ENCODE peak calls at places on chromosome 19, in eight cellular contexts. One of them, this sample, is unnamed.
A peak's percentile ranks its signal among the peaks of the same experiment; 100 is the strongest.

GRCh38 chr19:56087647-56088346 is 33.3 kb downstream of the ZNF787 start:
- DNase-seq in brain microvascular endothelial cell: no peak
- DNase-seq in BJ: no peak
- DNase-seq in lower leg skin: no peak
- DNase-seq in tibial artery: no peak
- DNase-seq in mucosa of descending colon: no peak
- DNase-seq in right atrium auricular region: no peak
- DNase-seq in fibroblast of the aortic adventitia: no peak
- DNase-seq in this sample: no peak

GRCh38 chr19:48618278-48618915 is 581 bp downstream of the RPL18 start:
- DNase-seq in brain microvascular endothelial cell: no peak
- DNase-seq in BJ: no peak
- DNase-seq in lower leg skin: no peak
- DNase-seq in tibial artery: no peak
- DNase-seq in mucosa of descending colon: no peak
- DNase-seq in right atrium auricular region: no peak
- DNase-seq in fibroblast of the aortic adventitia: no peak
- DNase-seq in this sample: no peak

GRCh38 chr19:58218899-58219298 is 9.8 kb upstream of the ZNF544 start:
- DNase-seq in brain microvascular endothelial cell: no peak
- DNase-seq in BJ: no peak
- DNase-seq in lower leg skin: no peak
- DNase-seq in tibial artery: no peak
- DNase-seq in mucosa of descending colon: no peak
- DNase-seq in right atrium auricular region: no peak
- DNase-seq in fibroblast of the aortic adventitia: no peak
- DNase-seq in this sample: peak; percentile 50

GRCh38 chr19:18723871-18724377 is 40.4 kb downstream of the CRTC1 start:
- DNase-seq in brain microvascular endothelial cell: no peak
- DNase-seq in BJ: no peak
- DNase-seq in lower leg skin: no peak
- DNase-seq in tibial artery: no peak
- DNase-seq in mucosa of descending colon: no peak
- DNase-seq in right atrium auricular region: no peak
- DNase-seq in fibroblast of the aortic adventitia: no peak
- DNase-seq in this sample: no peak

GRCh38 chr19:24074720-24075119 is 12.3 kb upstream of the ZNF254 start:
- DNase-seq in brain microvascular endothelial cell: peak; percentile 17
- DNase-seq in BJ: no peak
- DNase-seq in lower leg skin: peak; percentile 25
- DNase-seq in tibial artery: no peak
- DNase-seq in mucosa of descending colon: no peak
- DNase-seq in right atrium auricular region: no peak
- DNase-seq in fibroblast of the aortic adventitia: peak; percentile 30
- DNase-seq in this sample: peak; percentile 85

GRCh38 chr19:1790054-1790762 is 21.9 kb downstream of the ATP8B3 start:
- DNase-seq in brain microvascular endothelial cell: no peak
- DNase-seq in BJ: no peak
- DNase-seq in lower leg skin: no peak
- DNase-seq in tibial artery: no peak
- DNase-seq in mucosa of descending colon: no peak
- DNase-seq in right atrium auricular region: no peak
- DNase-seq in fibroblast of the aortic adventitia: no peak
- DNase-seq in this sample: no peak

GRCh38 chr19:16095071-16095571 is 16.6 kb upstream of the RAB8A start:
- DNase-seq in brain microvascular endothelial cell: no peak
- DNase-seq in BJ: no peak
- DNase-seq in lower leg skin: no peak
- DNase-seq in tibial artery: no peak
- DNase-seq in mucosa of descending colon: no peak
- DNase-seq in right atrium auricular region: no peak
- DNase-seq in fibroblast of the aortic adventitia: no peak
- DNase-seq in this sample: peak; percentile 57

GRCh38 chr19:10977773-10978155 is 16.9 kb downstream of the SMARCA4 start:
- DNase-seq in brain microvascular endothelial cell: no peak
- DNase-seq in BJ: no peak
- DNase-seq in lower leg skin: no peak
- DNase-seq in tibial artery: no peak
- DNase-seq in mucosa of descending colon: no peak
- DNase-seq in right atrium auricular region: no peak
- DNase-seq in fibroblast of the aortic adventitia: no peak
- DNase-seq in this sample: no peak

GRCh38 chr19:18364826-18365528 is 21.0 kb upstream of the GDF15 start:
- DNase-seq in brain microvascular endothelial cell: peak; percentile 99
- DNase-seq in BJ: peak; percentile 99
- DNase-seq in lower leg skin: peak; percentile 92
- DNase-seq in tibial artery: peak; percentile 76
- DNase-seq in mucosa of descending colon: peak; percentile 95
- DNase-seq in right atrium auricular region: peak; percentile 78
- DNase-seq in fibroblast of the aortic adventitia: peak; percentile 100
- DNase-seq in this sample: peak; percentile 73

GRCh38 chr19:35336166-35336955 is 7.4 kb downstream of the CD22 start:
- DNase-seq in brain microvascular endothelial cell: no peak
- DNase-seq in BJ: no peak
- DNase-seq in lower leg skin: no peak
- DNase-seq in tibial artery: no peak
- DNase-seq in mucosa of descending colon: no peak
- DNase-seq in right atrium auricular region: no peak
- DNase-seq in fibroblast of the aortic adventitia: no peak
- DNase-seq in this sample: no peak

GRCh38 chr19:39401549-39402416 is 4.9 kb upstream of the ZFP36 start:
- DNase-seq in brain microvascular endothelial cell: peak; percentile 85
- DNase-seq in BJ: no peak
- DNase-seq in lower leg skin: peak; percentile 91
- DNase-seq in tibial artery: peak; percentile 64
- DNase-seq in mucosa of descending colon: peak; percentile 86
- DNase-seq in right atrium auricular region: peak; percentile 83
- DNase-seq in fibroblast of the aortic adventitia: peak; percentile 77
- DNase-seq in this sample: peak; percentile 72

GRCh38 chr19:39415111-39416046 is 2.9 kb downstream of the PLEKHG2 start:
- DNase-seq in brain microvascular endothelial cell: no peak
- DNase-seq in BJ: no peak
- DNase-seq in lower leg skin: no peak
- DNase-seq in tibial artery: no peak
- DNase-seq in mucosa of descending colon: no peak
- DNase-seq in right atrium auricular region: no peak
- DNase-seq in fibroblast of the aortic adventitia: no peak
- DNase-seq in this sample: no peak

GRCh38 chr19:1755467-1756155 is 2.3 kb downstream of the ONECUT3 start:
- DNase-seq in brain microvascular endothelial cell: no peak
- DNase-seq in BJ: no peak
- DNase-seq in lower leg skin: no peak
- DNase-seq in tibial artery: no peak
- DNase-seq in mucosa of descending colon: no peak
- DNase-seq in right atrium auricular region: no peak
- DNase-seq in fibroblast of the aortic adventitia: no peak
- DNase-seq in this sample: no peak

GRCh38 chr19:18346091-18346490 is 5.7 kb downstream of the PGPEP1 start:
- DNase-seq in brain microvascular endothelial cell: no peak
- DNase-seq in BJ: no peak
- DNase-seq in lower leg skin: no peak
- DNase-seq in tibial artery: no peak
- DNase-seq in mucosa of descending colon: peak; percentile 60
- DNase-seq in right atrium auricular region: no peak
- DNase-seq in fibroblast of the aortic adventitia: no peak
- DNase-seq in this sample: no peak

GRCh38 chr19:35776102-35776788 is 881 bp downstream of the ARHGAP33 start:
- DNase-seq in brain microvascular endothelial cell: no peak
- DNase-seq in BJ: no peak
- DNase-seq in lower leg skin: no peak
- DNase-seq in tibial artery: no peak
- DNase-seq in mucosa of descending colon: no peak
- DNase-seq in right atrium auricular region: no peak
- DNase-seq in fibroblast of the aortic adventitia: no peak
- DNase-seq in this sample: no peak

GRCh38 chr19:53537523-53538377 is at the start of gene ZNF331:
- DNase-seq in brain microvascular endothelial cell: peak; percentile 68
- DNase-seq in BJ: no peak
- DNase-seq in lower leg skin: peak; percentile 96
- DNase-seq in tibial artery: peak; percentile 78
- DNase-seq in mucosa of descending colon: peak; percentile 79
- DNase-seq in right atrium auricular region: peak; percentile 90
- DNase-seq in fibroblast of the aortic adventitia: peak; percentile 76
- DNase-seq in this sample: peak; percentile 81
- H3K4me3 ChIP-seq in brain microvascular endothelial cell: peak within 1 kb of the TSS; percentile 73
- H3K4me3 ChIP-seq in BJ: peak within 1 kb of the TSS; percentile 68
- H3K4me3 ChIP-seq in lower leg skin: peak within 1 kb of the TSS; percentile 70
- H3K4me3 ChIP-seq in tibial artery: peak within 1 kb of the TSS; percentile 77
- H3K4me3 ChIP-seq in mucosa of descending colon: peak within 1 kb of the TSS; percentile 42
- H3K4me3 ChIP-seq in right atrium auricular region: peak within 1 kb of the TSS; percentile 71
- H3K4me3 ChIP-seq in fibroblast of the aortic adventitia: peak within 1 kb of the TSS; percentile 80
- H3K4me3 ChIP-seq in this sample: peak within 1 kb of the TSS; percentile 77

GRCh38 chr19:21256722-21257121 is 72.5 kb downstream of the ZNF708 start:
- DNase-seq in brain microvascular endothelial cell: peak; percentile 4
- DNase-seq in BJ: no peak
- DNase-seq in lower leg skin: no peak
- DNase-seq in tibial artery: no peak
- DNase-seq in mucosa of descending colon: no peak
- DNase-seq in right atrium auricular region: no peak
- DNase-seq in fibroblast of the aortic adventitia: peak; percentile 4
- DNase-seq in this sample: peak; percentile 33
- TF ChIP-seq CTCF in brain microvascular endothelial cell: peak; percentile 25
- TF ChIP-seq CTCF in BJ: peak; percentile 29
- TF ChIP-seq CTCF in lower leg skin: no peak
- TF ChIP-seq CTCF in tibial artery: no peak
- TF ChIP-seq CTCF in mucosa of descending colon: no peak
- TF ChIP-seq CTCF in right atrium auricular region: no peak
- TF ChIP-seq CTCF in fibroblast of the aortic adventitia: no peak
- TF ChIP-seq CTCF in this sample: peak; percentile 5

GRCh38 chr19:30444253-30444671 is 72.1 kb downstream of the ZNF536 start:
- DNase-seq in brain microvascular endothelial cell: no peak
- DNase-seq in BJ: no peak
- DNase-seq in lower leg skin: peak; percentile 82
- DNase-seq in tibial artery: no peak
- DNase-seq in mucosa of descending colon: no peak
- DNase-seq in right atrium auricular region: no peak
- DNase-seq in fibroblast of the aortic adventitia: no peak
- DNase-seq in this sample: no peak

GRCh38 chr19:30442715-30443114 is 70.5 kb downstream of the ZNF536 start:
- DNase-seq in brain microvascular endothelial cell: no peak
- DNase-seq in BJ: no peak
- DNase-seq in lower leg skin: no peak
- DNase-seq in tibial artery: no peak
- DNase-seq in mucosa of descending colon: no peak
- DNase-seq in right atrium auricular region: no peak
- DNase-seq in fibroblast of the aortic adventitia: no peak
- DNase-seq in this sample: no peak

GRCh38 chr19:30444686-30445232 is 72.6 kb downstream of the ZNF536 start:
- DNase-seq in brain microvascular endothelial cell: no peak
- DNase-seq in BJ: no peak
- DNase-seq in lower leg skin: peak; percentile 76
- DNase-seq in tibial artery: no peak
- DNase-seq in mucosa of descending colon: no peak
- DNase-seq in right atrium auricular region: no peak
- DNase-seq in fibroblast of the aortic adventitia: no peak
- DNase-seq in this sample: no peak

GRCh38 chr19:30445385-30445784 is 73.2 kb downstream of the ZNF536 start:
- DNase-seq in brain microvascular endothelial cell: no peak
- DNase-seq in BJ: no peak
- DNase-seq in lower leg skin: peak; percentile 69
- DNase-seq in tibial artery: no peak
- DNase-seq in mucosa of descending colon: no peak
- DNase-seq in right atrium auricular region: no peak
- DNase-seq in fibroblast of the aortic adventitia: no peak
- DNase-seq in this sample: no peak

GRCh38 chr19:30443531-30444252 is 71.5 kb downstream of the ZNF536 start:
- DNase-seq in brain microvascular endothelial cell: no peak
- DNase-seq in BJ: no peak
- DNase-seq in lower leg skin: no peak
- DNase-seq in tibial artery: no peak
- DNase-seq in mucosa of descending colon: no peak
- DNase-seq in right atrium auricular region: no peak
- DNase-seq in fibroblast of the aortic adventitia: no peak
- DNase-seq in this sample: no peak
- H3K4me3 ChIP-seq in brain microvascular endothelial cell: no peak overlapping the region
- H3K4me3 ChIP-seq in BJ: no peak overlapping the region
- H3K4me3 ChIP-seq in lower leg skin: no peak overlapping the region
- H3K4me3 ChIP-seq in tibial artery: no peak overlapping the region
- H3K4me3 ChIP-seq in mucosa of descending colon: no peak overlapping the region
- H3K4me3 ChIP-seq in right atrium auricular region: no peak overlapping the region
- H3K4me3 ChIP-seq in fibroblast of the aortic adventitia: no peak overlapping the region
- H3K4me3 ChIP-seq in this sample: no peak overlapping the region

GRCh38 chr19:50912727-50913716 is 1.8 kb upstream of the KLK4 start:
- DNase-seq in brain microvascular endothelial cell: no peak
- DNase-seq in BJ: no peak
- DNase-seq in lower leg skin: no peak
- DNase-seq in tibial artery: no peak
- DNase-seq in mucosa of descending colon: no peak
- DNase-seq in right atrium auricular region: no peak
- DNase-seq in fibroblast of the aortic adventitia: no peak
- DNase-seq in this sample: no peak

GRCh38 chr19:50910722-50911121 is 473 bp downstream of the KLK4 start:
- DNase-seq in brain microvascular endothelial cell: no peak
- DNase-seq in BJ: no peak
- DNase-seq in lower leg skin: no peak
- DNase-seq in tibial artery: no peak
- DNase-seq in mucosa of descending colon: no peak
- DNase-seq in right atrium auricular region: no peak
- DNase-seq in fibroblast of the aortic adventitia: no peak
- DNase-seq in this sample: no peak

GRCh38 chr19:50909240-50910070 is 1.7 kb downstream of the KLK4 start:
- DNase-seq in brain microvascular endothelial cell: peak; percentile 43
- DNase-seq in BJ: no peak
- DNase-seq in lower leg skin: no peak
- DNase-seq in tibial artery: no peak
- DNase-seq in mucosa of descending colon: peak; percentile 91
- DNase-seq in right atrium auricular region: no peak
- DNase-seq in fibroblast of the aortic adventitia: no peak
- DNase-seq in this sample: peak; percentile 33

GRCh38 chr19:50912102-50912599 is 956 bp upstream of the KLK4 start:
- DNase-seq in brain microvascular endothelial cell: no peak
- DNase-seq in BJ: no peak
- DNase-seq in lower leg skin: no peak
- DNase-seq in tibial artery: no peak
- DNase-seq in mucosa of descending colon: no peak
- DNase-seq in right atrium auricular region: no peak
- DNase-seq in fibroblast of the aortic adventitia: no peak
- DNase-seq in this sample: no peak

DNA sequence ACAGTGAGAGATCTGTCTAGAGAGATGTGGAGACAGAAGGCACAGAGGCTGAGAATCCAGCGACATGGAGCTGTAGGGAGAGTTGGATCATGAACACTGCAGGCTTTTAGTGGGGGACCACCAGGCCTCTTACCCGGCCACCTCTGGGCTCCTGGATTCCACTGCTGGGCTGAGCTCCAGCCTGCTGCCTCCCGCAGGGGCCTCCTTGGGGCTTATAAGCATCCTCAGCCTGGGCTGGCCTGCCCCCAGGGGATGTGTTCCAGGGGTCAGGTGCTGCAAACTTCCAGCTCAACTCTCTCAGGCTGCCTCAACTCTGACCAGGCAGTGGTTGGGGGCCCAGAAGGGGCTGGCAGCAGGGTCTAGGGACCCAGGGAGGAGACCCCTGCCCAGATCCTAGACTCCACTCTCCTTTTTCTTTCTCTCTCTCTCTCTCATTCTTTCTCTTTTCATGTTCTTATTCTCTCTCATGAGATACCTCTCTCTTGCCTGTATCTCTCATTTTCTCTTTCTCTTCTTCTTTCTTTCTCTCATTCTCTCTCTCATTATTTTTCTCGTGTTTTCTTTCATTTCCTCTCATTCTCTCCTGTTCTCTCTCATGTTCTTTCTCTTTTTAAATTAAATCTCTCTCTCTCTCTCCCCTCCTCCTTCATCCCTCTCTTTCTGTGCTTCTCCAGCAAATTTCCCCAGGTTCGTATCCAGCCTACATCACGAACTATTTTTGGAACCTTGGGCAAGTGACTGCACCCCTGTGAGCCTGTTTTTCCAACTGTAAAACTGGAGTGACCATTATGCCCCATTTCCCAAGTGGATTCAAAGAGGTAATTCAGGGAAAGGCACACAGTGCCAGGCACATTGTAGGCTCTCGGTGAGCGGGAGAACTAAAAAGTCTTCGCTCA is at the start of gene KLK4:
- DNase-seq in brain microvascular endothelial cell: no peak
- DNase-seq in BJ: no peak
- DNase-seq in lower leg skin: no peak
- DNase-seq in tibial artery: no peak
- DNase-seq in mucosa of descending colon: no peak
- DNase-seq in right atrium auricular region: no peak
- DNase-seq in fibroblast of the aortic adventitia: no peak
- DNase-seq in this sample: no peak
- TF ChIP-seq CTCF in brain microvascular endothelial cell: no peak
- TF ChIP-seq CTCF in BJ: no peak
- TF ChIP-seq CTCF in lower leg skin: no peak
- TF ChIP-seq CTCF in tibial artery: no peak
- TF ChIP-seq CTCF in mucosa of descending colon: no peak
- TF ChIP-seq CTCF in right atrium auricular region: no peak
- TF ChIP-seq CTCF in fibroblast of the aortic adventitia: no peak
- TF ChIP-seq CTCF in this sample: no peak